ENCODE peak calls at places on chromosomes 16 and 17, in four cellular contexts. T is WERI-Rb-1, K is H1, F is chondrocyte. S is an unnamed sample.
A peak's percentile ranks its signal among the peaks of the same experiment; 100 is the strongest.

GRCh38 chr17:8006836-8007680 is 4.6 kb downstream of the GUCY2D start:
- DNase-seq in T (no peak), K (no peak), F (no peak), S (no peak)

GRCh38 chr16:2147981-2148671 is at the start of gene RAB26:
- DNase-seq in T (peak; percentile 90), K (peak; percentile 90), F (peak; percentile 94), S (no peak)

GRCh38 chr16:23607740-23608139 is 11.6 kb upstream of the NDUFAB1 start:
- DNase-seq in T (no peak), K (no peak), F (no peak), S (no peak)

GRCh38 chr17:2594657-2595085 is 1.2 kb downstream of the PAFAH1B1 start:
- DNase-seq in T (no peak), K (no peak), F (no peak), S (no peak)

GRCh38 chr17:6843241-6843890 is 11.8 kb upstream of the TEKT1 start:
- DNase-seq in T (no peak), K (no peak), F (no peak), S (no peak)

GRCh38 chr17:60107526-60108257 is 29.0 kb upstream of the HEATR6 start:
- DNase-seq in T (no peak), K (no peak), F (no peak), S (no peak)

GRCh38 chr16:63921737-63922136 is 1200.1 kb downstream of the CDH11 start:
- DNase-seq in T (no peak), K (no peak), F (no peak), S (no peak)

GRCh38 chr17:8109669-8110455 is 8.5 kb downstream of the ALOXE3 start:
- DNase-seq in T (peak; percentile 74), K (peak; percentile 92), F (no peak), S (no peak)

GRCh38 chr17:56440391-56440790 is 153.1 kb upstream of the NOG start:
- DNase-seq in T (peak; percentile 17), K (no peak), F (no peak), S (no peak)

GRCh38 chr17:33778505-33779398 is 476.3 kb upstream of the CCL2 start:
- DNase-seq in T (peak; percentile 25), K (peak; percentile 70), F (no peak), S (no peak)

GRCh38 chr17:80124351-80124981 is 22.5 kb downstream of the EIF4A3 start:
- DNase-seq in T (peak; percentile 94), K (peak; percentile 71), F (no peak), S (no peak)

GRCh38 chr16:55333690-55334089 is 9.7 kb downstream of the IRX6 start:
- DNase-seq in T (no peak), K (no peak), F (no peak), S (no peak)

GRCh38 chr17:7238418-7239090 is 703 bp downstream of the PHF23 start:
- DNase-seq in T (peak; percentile 55), K (no peak), F (no peak), S (no peak)

GRCh38 chr17:43988301-43988700 is 16.1 kb upstream of the NAGS start:
- DNase-seq in T (no peak), K (no peak), F (peak; percentile 28), S (no peak)

GRCh38 chr16:67388591-67388990 is 4.7 kb downstream of the TPPP3 start:
- DNase-seq in T (no peak), K (no peak), F (no peak), S (no peak)

GRCh38 chr16:88920618-88921602 is 54.5 kb upstream of the PABPN1L start:
- DNase-seq in T (no peak), K (no peak), F (no peak), S (no peak)

GRCh38 chr17:60792250-60792898 is 114.7 kb downstream of the BCAS3 start:
- DNase-seq in T (no peak), K (no peak), F (no peak), S (no peak)

DNA sequence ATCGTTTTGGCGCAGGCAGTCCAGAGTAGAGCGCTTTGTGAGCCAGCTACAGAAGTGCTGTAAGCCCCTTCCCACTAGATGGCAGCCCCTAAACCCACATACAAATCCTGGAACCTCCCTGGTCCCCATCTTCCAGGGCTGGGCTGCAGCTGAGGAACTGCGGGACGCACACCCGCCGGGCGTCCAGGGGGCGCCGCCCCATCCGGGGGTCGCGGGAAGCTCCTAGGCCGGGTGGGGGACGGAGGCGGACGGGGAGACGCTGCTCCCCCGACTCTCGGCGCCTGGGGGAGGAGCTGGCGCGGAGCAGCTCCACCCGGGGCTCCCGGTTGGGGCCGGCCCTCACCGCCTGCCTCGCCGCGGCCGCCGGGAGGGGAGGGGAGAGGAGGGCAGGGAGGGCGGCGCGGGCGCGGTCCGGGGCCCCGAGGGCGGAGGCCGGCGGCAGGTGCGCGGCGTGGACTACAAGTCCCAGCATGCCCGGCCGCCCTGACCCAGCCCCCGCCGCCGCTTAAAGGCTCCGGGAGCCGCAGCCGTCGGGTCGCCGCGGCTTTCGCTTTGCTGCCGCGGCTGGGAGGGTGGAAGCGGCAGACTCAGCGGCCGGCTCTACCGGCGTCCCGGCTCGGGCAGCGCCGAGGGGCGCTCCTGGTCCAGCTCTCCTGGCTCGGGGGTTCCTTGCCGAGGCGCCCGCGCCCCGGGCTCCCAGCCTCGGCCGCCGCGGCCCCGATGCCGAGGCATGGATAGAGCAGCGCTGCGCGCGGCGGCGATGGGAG is at the start of gene KSR1:
- DNase-seq in T (peak; percentile 91), K (peak; percentile 90), F (no peak), S (peak; percentile 40)
- TF ChIP-seq CTCF in T (peak; percentile 76), K (peak; percentile 62), F (peak; percentile 81), S (peak; percentile 18)

GRCh38 chr17:18144261-18144660 is 35.7 kb downstream of the MYO15A start:
- DNase-seq in T (no peak), K (no peak), F (no peak), S (no peak)

GRCh38 chr17:18145811-18146210 is 37.3 kb downstream of the MYO15A start:
- DNase-seq in T (no peak), K (no peak), F (no peak), S (no peak)

GRCh38 chr17:18142417-18142816 is 33.9 kb downstream of the MYO15A start:
- DNase-seq in T (no peak), K (no peak), F (no peak), S (no peak)

GRCh38 chr17:18141210-18141803 is 32.8 kb downstream of the MYO15A start:
- DNase-seq in T (no peak), K (peak; percentile 58), F (no peak), S (no peak)

DNA sequence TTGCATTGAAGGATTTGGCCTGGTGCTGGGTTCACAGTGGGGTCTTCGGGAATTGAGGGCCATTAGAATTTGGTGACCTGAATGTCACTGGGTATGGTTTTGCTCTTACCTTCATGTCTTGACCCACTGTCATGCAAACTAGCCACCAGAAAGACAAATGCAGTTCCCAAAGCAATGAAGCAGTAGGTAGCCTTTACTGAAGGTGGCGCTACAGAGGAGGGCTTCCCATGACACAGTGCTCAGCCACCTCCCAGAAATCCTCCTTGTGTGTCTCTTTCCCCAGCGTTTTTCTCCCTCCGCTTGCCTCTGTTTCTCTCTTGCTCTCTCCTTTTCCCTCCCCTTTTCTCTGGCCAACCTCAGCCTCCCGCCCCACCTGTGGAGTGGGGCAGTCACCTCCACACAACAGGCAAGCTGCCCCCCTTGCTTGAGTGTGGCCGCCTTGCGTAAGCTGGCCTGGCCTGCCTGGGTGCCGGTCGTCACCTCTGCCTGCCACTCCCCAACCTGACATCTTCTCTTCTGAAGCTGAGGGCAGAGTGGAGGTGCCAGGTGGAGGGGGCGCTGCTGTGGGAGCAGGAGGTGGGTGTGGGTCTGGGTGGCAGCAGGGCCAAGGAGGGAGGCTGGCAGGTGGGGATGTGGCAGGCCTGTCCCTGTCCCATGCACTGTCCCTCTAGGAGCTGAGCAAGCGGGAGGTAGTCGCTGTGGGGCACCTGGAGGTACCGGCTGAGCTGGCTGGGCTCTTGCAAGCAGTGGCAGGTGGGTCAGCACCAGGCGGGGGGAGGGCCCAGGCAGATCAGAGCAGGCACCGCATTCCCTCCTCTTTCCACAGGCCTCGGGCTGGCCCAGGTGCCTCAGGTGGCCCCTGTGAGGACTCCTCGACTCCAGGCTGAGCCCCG is 34.7 kb downstream of the MYO15A start:
- DNase-seq in T (peak; percentile 50), K (peak; percentile 73), F (no peak), S (no peak)
- TF ChIP-seq CTCF in T (peak; percentile 92), K (peak; percentile 75), F (peak; percentile 59), S (no peak)

DNA sequence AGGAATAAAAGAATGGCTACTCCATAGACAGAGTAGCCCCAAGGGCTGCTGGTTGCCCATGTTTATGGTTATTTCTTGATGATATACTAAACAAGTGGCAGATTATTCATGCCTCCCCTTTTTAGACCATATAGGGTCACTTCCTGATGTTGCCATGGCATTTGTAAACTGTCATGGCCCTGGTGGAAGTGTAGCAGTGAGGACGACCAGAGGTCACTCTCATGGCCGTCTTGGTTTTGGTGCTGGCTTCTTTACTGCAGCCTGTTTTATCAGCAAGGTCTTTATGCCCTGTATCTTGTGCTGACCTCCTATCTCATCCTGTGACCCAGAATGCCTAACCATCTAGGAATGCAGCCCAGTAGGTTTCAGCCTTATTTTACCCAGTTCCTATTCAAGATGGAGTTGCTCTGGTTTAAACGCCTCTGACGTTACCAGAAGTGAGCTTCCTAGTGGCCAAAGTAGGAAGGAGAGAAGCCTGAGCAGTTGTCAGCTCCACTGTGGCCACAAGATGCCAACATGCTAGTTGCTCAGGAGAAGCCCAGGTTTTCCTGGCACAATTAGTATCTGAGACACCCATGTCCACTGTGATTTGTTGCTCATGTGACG is 17.2 kb downstream of the CPNE2 start:
- DNase-seq in T (no peak), K (no peak), F (no peak), S (no peak)
- TF ChIP-seq CTCF in T (no peak), K (no peak), F (no peak), S (no peak)

GRCh38 chr17:38604479-38605229 is 1.1 kb downstream of the SRCIN1 start:
- DNase-seq in T (peak; percentile 39), K (peak; percentile 82), F (no peak), S (no peak)

GRCh38 chr17:38608648-38609047 is 2.9 kb upstream of the SRCIN1 start:
- DNase-seq in T (no peak), K (peak; percentile 68), F (no peak), S (no peak)

GRCh38 chr17:38605852-38606645 is at the start of gene SRCIN1:
- DNase-seq in T (peak; percentile 84), K (peak; percentile 95), F (no peak), S (no peak)

GRCh38 chr17:38605230-38605851 is 411 bp downstream of the SRCIN1 start:
- DNase-seq in T (no peak), K (peak; percentile 82), F (no peak), S (no peak)

DNA sequence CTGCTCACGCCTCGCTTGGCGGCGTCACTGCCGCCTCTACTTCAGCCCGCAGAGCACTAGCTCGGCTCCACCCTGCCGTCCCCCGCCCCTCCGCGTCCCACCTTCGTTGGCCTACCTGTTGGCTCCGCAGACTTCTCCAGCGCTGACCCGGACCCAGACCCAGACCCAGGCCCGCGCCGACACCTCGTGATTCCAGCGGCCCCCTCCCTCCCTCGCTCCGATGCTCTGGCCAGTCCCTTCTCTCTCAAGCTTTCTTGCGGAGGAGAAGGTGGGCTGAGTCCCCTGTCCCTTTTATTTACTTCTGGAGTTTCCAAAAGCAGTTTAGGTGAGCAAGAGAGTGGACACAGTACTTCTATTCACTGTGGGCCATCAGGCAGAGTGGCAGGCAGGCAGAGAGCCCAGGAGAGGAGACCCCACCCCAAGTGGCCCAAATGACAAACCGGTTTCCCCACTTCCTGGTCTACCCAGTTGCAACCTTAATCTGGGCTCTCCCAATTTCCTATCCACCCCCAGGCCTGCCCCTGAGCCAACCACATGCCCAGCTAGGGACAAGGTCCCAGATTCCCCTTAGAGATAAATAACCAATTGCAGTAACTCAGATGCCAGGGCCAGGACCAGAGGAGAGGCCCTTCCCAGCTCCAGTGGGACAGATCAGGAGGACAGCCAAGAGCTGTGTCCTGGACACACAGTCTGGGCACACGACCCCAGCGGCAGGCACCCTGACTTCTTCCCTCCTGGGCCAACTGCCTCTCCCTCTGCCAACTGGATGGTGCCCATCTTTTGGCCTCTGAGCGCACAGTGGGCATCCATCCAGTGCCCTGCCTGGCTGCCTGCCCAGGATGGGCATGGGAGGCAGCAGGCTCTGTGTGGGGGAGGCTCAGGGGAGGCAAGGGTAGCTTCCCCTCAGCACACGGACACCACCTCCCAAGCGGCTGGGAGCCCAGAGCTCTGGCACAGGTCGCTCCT is 1.2 kb upstream of the SRCIN1 start:
- DNase-seq in T (no peak), K (no peak), F (no peak), S (no peak)
- TF ChIP-seq CTCF in T (no peak), K (no peak), F (peak; percentile 48), S (no peak)

S was measured in esophagus squamous epithelium.